ENCODE peak calls at places on chromosomes 13 and 19, in four cellular contexts. E, B, M and H are unnamed samples.

GRCh38 chr13:98411013-98411412 is 165.9 kb downstream of the STK24 start:
- DNase-seq in E (no peak), B (no peak), M (no peak), H (no peak)

GRCh38 chr13:51760592-51760991 is 43.4 kb downstream of the DHRS12 start:
- DNase-seq in E (peak), B (peak), M (no peak), H (no peak)

GRCh38 chr19:28960586-28960985 is 252.4 kb downstream of the UQCRFS1 start:
- DNase-seq in E (no peak), B (peak), M (no peak), H (no peak)

GRCh38 chr13:80171096-80171495 is 169.8 kb downstream of the SPRY2 start:
- DNase-seq in E (no peak), B (no peak), M (no peak), H (no peak)

GRCh38 chr13:50543767-50544166 is 299.7 kb downstream of the DLEU7 start:
- DNase-seq in E (no peak), B (peak), M (no peak), H (no peak)

GRCh38 chr19:44892932-44893331 is 1.9 kb downstream of the TOMM40 start:
- DNase-seq in E (no peak), B (no peak), M (no peak), H (no peak)

GRCh38 chr13:40518481-40518882 is 148.0 kb downstream of the FOXO1 start:
- DNase-seq in E (no peak), B (no peak), M (no peak), H (no peak)

GRCh38 chr13:26010487-26011207 is 41.2 kb downstream of the SHISA2 start:
- DNase-seq in E (no peak), B (no peak), M (no peak), H (no peak)

GRCh38 chr19:16040642-16041041 is 35.7 kb upstream of the TPM4 start:
- DNase-seq in E (no peak), B (no peak), M (no peak), H (no peak)

GRCh38 chr13:98527526-98527925 is 49.4 kb downstream of the STK24 start:
- DNase-seq in E (no peak), B (no peak), M (no peak), H (no peak)

GRCh38 chr13:22103628-22104027 is 432.8 kb downstream of the FGF9 start:
- DNase-seq in E (no peak), B (peak), M (no peak), H (no peak)

GRCh38 chr13:52695856-52696255 is 43.2 kb downstream of the SUGT1 start:
- DNase-seq in E (no peak), B (peak), M (no peak), H (no peak)

GRCh38 chr13:98653471-98653985 is 76.6 kb upstream of the STK24 start:
- DNase-seq in E (peak), B (peak), M (peak), H (peak)

GRCh38 chr13:43239441-43239840 is 216.1 kb downstream of the DNAJC15 start:
- DNase-seq in E (no peak), B (no peak), M (no peak), H (no peak)

GRCh38 chr13:68261105-68261504 is 1031.0 kb upstream of the PCDH9 start:
- DNase-seq in E (no peak), B (no peak), M (no peak), H (no peak)